ENCODE peak calls at places on chromosomes 12 and 14, in six cellular contexts. B is GM12891, F is breast epithelium, Z is stomach, N is K562, M is vagina. U is an unnamed sample.

GRCh38 chr14:88040141-88040540 is 35.2 kb downstream of the GPR65 start:
- DNase-seq in B (no peak), F (no peak), Z (no peak), N (no peak), M (no peak), U (no peak)

GRCh38 chr12:107079172-107080011 is 14.0 kb downstream of the CRY1 start:
- DNase-seq in B (no peak), F (no peak), Z (no peak), N (peak), M (no peak), U (no peak)

GRCh38 chr12:3421599-3421998 is 69.4 kb upstream of the PRMT8 start:
- DNase-seq in B (no peak), F (no peak), Z (no peak), N (no peak), M (no peak), U (no peak)

GRCh38 chr12:20620311-20620710 is 74.8 kb upstream of the SLCO1C1 start:
- DNase-seq in B (no peak), F (no peak), Z (no peak), N (no peak), M (no peak), U (no peak)

GRCh38 chr14:53147893-53148292 is 5.2 kb downstream of the DDHD1 start:
- DNase-seq in B (no peak), F (no peak), Z (no peak), N (no peak), M (no peak), U (no peak)

GRCh38 chr14:103521438-103521961 is 1.1 kb downstream of the CKB start:
- DNase-seq in B (no peak), F (no peak), Z (peak), N (peak), M (no peak), U (no peak)

GRCh38 chr12:119649202-119649808 is 18.6 kb upstream of the PRKAB1 start:
- DNase-seq in B (peak), F (no peak), Z (no peak), N (peak), M (no peak), U (peak)

GRCh38 chr12:39145175-39145999 is 240.0 kb upstream of the CPNE8 start:
- DNase-seq in B (peak), F (no peak), Z (peak), N (no peak), M (no peak), U (no peak)

GRCh38 chr12:62785941-62786559 is 148.9 kb downstream of the PPM1H start:
- DNase-seq in B (no peak), F (no peak), Z (no peak), N (peak), M (no peak), U (no peak)

GRCh38 chr12:124774054-124774461 is 89.6 kb downstream of the SCARB1 start:
- DNase-seq in B (peak), F (no peak), Z (no peak), N (no peak), M (no peak), U (no peak)

GRCh38 chr14:63204407-63205280 is at the start of gene RHOJ:
- DNase-seq in B (no peak), F (peak), Z (no peak), N (no peak), M (no peak), U (no peak)

GRCh38 chr12:18998343-18999270 is 130.9 kb upstream of the PLEKHA5 start:
- DNase-seq in B (no peak), F (peak), Z (no peak), N (no peak), M (no peak), U (no peak)

GRCh38 chr14:22837750-22838538 is 1.6 kb downstream of the MMP14 start:
- DNase-seq in B (no peak), F (no peak), Z (no peak), N (no peak), M (no peak), U (no peak)

GRCh38 chr12:75553865-75554555 is 42.6 kb upstream of the KRR1 start:
- DNase-seq in B (no peak), F (no peak), Z (no peak), N (no peak), M (no peak), U (no peak)

GRCh38 chr12:54622463-54623183 is 12.1 kb downstream of the LACRT start:
- DNase-seq in B (no peak), F (no peak), Z (no peak), N (no peak), M (no peak), U (no peak)

GRCh38 chr12:93742086-93742934 is 65.1 kb downstream of the CRADD start:
- DNase-seq in B (peak), F (peak), Z (peak), N (peak), M (no peak), U (peak)

GRCh38 chr12:109743076-109743910 is 29.7 kb downstream of the FAM222A start:
- DNase-seq in B (no peak), F (no peak), Z (peak), N (no peak), M (no peak), U (no peak)

GRCh38 chr14:58196198-58196597 is 3.8 kb upstream of the ACTR10 start:
- DNase-seq in B (no peak), F (no peak), Z (no peak), N (peak), M (no peak), U (no peak)

GRCh38 chr14:64562432-64562831 is 12.7 kb downstream of the PPP1R36 start:
- DNase-seq in B (no peak), F (no peak), Z (no peak), N (no peak), M (no peak), U (no peak)

GRCh38 chr14:75450381-75451276 is 22.8 kb downstream of the JDP2 start:
- DNase-seq in B (no peak), F (peak), Z (peak), N (no peak), M (no peak), U (no peak)

GRCh38 chr14:64569108-64570045 is 19.6 kb downstream of the PPP1R36 start:
- DNase-seq in B (no peak), F (peak), Z (peak), N (no peak), M (no peak), U (no peak)

GRCh38 chr12:68559246-68559645 is 51.5 kb upstream of the RAP1B start:
- DNase-seq in B (no peak), F (no peak), Z (no peak), N (peak), M (no peak), U (no peak)

GRCh38 chr14:70642313-70643235 is 858 bp downstream of the TTC9 start:
- DNase-seq in B (peak), F (no peak), Z (no peak), N (no peak), M (no peak), U (peak)

GRCh38 chr12:64824500-64825142 is at the start of gene TBC1D30:
- DNase-seq in B (peak), F (no peak), Z (no peak), N (no peak), M (no peak), U (peak)

GRCh38 chr12:121467638-121468403 is 67.9 kb downstream of the RNF34 start:
- DNase-seq in B (no peak), F (peak), Z (no peak), N (peak), M (no peak), U (no peak)
- TF ChIP-seq POLR2AphosphoS5 in B (no peak), F (no peak), Z (no peak), N (no peak), M (no peak), U (no peak)

DNA sequence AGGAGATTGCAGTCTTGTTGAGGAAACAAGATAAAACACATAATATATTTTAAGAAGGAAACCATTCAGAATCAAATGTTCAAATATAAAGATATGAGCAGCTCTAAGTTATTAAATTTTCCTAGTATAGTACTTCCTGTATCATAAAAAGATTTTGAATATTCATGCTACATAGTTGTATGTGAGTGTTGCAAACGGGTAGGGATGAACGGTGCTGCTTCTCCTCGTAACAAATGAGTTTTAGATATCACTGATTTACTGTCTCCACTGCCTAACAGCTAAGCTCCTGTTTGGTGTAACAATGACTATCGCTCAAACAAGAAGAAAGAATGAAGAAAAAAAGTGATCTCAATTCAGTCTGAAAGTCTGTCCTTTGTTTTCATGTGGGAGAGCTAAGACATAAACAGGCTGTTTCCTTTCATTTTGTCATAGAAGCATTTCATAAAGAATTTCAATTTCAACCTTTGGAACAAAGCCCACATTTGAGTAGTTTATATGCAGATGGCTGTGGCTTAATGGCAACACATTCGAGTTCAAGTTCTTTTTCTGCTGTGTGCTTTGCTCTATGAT is 26.1 kb upstream of the RTRAF start:
- DNase-seq in B (no peak), F (no peak), Z (no peak), N (no peak), M (no peak), U (no peak)
- TF ChIP-seq POLR2AphosphoS5 in B (no peak), F (no peak), Z (no peak), N (no peak), M (no peak), U (no peak)

DNA sequence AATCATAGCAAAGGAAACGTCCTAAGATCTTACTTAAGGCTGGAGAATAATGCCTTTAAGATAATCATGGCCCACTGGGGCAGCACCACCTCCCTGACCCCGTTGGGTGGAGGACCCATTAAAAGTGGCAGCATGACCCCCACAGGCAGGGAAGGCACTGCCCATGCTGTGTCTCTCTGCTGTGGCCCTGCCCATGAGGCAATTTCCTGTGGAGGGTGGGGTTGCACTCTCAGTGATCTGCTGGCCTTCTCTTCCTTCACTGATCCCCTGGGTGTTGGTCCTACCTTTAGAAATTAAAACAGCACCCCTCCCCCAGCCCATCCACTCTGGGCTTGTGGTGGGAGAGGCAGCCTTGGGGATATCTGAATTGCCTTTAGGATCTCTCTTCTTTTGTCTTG is 17.3 kb downstream of the KLRK1 start:
- DNase-seq in B (no peak), F (no peak), Z (no peak), N (no peak), M (no peak), U (no peak)
- TF ChIP-seq POLR2AphosphoS5 in B (no peak), F (no peak), Z (no peak), N (no peak), M (no peak), U (no peak)

DNA sequence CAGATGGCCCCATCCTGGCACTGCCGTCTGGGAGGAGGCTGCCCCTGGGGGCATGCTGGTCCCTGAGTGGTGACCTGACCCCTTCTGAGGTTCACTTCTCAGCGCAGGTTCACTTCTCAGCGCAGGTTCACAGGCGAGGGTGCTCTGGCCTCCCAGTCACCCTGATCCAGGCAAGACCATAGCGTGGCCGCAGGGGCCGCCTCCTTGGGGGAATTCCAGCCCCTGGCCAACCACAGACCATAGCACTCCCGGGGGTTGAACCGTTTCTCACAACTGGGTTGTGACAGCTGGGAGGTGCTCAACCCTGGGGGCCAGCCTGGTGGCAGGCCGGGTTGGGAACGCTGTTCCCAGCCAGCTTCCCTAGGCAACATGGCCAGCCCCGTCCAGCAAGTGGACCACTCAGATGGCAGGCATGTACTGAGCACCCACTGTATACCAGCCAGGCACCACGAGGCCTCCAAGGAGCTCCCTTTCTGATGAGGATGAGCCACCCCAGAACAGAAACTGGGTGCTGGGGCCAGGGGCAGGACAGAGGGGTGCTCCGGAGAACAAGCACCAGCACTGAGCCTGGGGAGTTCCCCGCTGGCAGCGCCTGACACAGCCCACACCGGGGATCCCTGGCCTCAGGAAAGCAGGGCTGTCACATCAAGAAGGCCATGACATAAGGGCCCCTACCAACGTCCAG is 28.3 kb upstream of the ZFP36L1 start:
- DNase-seq in B (no peak), F (peak), Z (no peak), N (no peak), M (no peak), U (no peak)
- TF ChIP-seq POLR2AphosphoS5 in B (no peak), F (no peak), Z (no peak), N (no peak), M (no peak), U (no peak)

GRCh38 chr14:89658977-89659670 is 242.1 kb upstream of the FOXN3 start:
- DNase-seq in B (no peak), F (no peak), Z (no peak), N (no peak), M (no peak), U (no peak)

GRCh38 chr14:89657014-89657413 is 240.0 kb upstream of the FOXN3 start:
- DNase-seq in B (no peak), F (no peak), Z (no peak), N (no peak), M (no peak), U (no peak)

GRCh38 chr14:89665262-89665661 is 248.2 kb upstream of the FOXN3 start:
- DNase-seq in B (no peak), F (no peak), Z (no peak), N (no peak), M (no peak), U (no peak)

GRCh38 chr14:89661392-89661791 is 244.4 kb upstream of the FOXN3 start:
- DNase-seq in B (no peak), F (no peak), Z (no peak), N (no peak), M (no peak), U (no peak)

GRCh38 chr14:89660183-89660582 is 243.2 kb upstream of the FOXN3 start:
- DNase-seq in B (no peak), F (no peak), Z (no peak), N (no peak), M (no peak), U (no peak)
- TF ChIP-seq POLR2AphosphoS5 in B (no peak), F (no peak), Z (no peak), N (no peak), M (no peak), U (no peak)

GRCh38 chr12:6644903-6645302 is 2.3 kb downstream of the ACRBP start:
- DNase-seq in B (no peak), F (no peak), Z (no peak), N (no peak), M (no peak), U (no peak)

GRCh38 chr12:6643569-6644256 is 3.5 kb downstream of the ACRBP start:
- DNase-seq in B (no peak), F (no peak), Z (no peak), N (no peak), M (no peak), U (no peak)

GRCh38 chr12:6647083-6647604 is at the start of gene ACRBP:
- DNase-seq in B (no peak), F (peak), Z (peak), N (no peak), M (no peak), U (peak)

GRCh38 chr12:6646276-6647082 is 753 bp downstream of the ACRBP start:
- DNase-seq in B (no peak), F (no peak), Z (no peak), N (no peak), M (no peak), U (no peak)

DNA sequence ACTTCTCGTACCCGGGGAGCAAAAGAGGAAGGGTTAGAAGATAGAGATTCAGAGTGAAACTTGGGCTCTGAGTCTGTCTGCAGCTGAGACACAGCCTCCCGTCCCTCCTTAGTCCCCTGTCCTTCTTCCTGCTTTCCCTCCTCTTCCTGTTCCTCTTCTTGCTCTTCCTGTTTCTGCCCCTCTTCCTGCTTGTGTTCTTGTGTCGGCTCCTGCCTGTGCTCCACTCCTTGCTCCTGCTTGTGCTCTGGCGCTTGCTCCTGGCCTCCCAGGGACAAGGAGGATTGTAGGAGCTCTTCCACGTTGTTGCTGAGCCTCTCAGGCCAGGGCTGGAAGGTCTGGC is 3.0 kb downstream of the ACRBP start:
- DNase-seq in B (no peak), F (no peak), Z (no peak), N (no peak), M (no peak), U (no peak)
- TF ChIP-seq POLR2AphosphoS5 in B (no peak), F (no peak), Z (no peak), N (no peak), M (no peak), U (no peak)

DNA sequence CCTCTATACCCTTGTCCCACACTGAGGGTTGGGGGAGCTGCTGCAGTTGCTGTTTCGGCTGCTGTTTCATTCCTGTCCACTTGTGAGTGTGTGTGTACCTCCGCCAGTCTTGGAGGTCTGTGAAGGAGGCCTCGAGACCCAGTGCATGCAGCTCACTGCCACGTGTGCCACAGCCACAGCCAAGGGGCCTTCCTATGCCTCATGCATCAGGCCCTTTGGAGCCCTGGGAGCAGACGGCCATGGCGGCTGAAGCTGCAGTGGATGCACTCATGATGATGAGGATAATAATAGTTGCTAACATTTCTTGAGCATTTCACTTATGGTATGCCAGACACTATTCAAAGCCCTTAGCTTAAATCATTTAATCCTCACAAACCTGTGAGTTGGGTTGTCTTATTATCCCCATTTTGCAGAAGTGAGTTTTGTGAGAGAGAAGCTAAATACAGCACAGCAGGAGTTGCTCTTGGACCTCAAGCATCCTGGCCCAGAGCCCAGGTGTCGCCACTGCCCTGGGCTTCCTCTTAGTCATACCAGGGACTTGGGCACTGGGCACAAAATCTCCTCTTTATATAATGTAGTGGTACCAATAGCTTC is 156.6 kb downstream of the PRKCH start:
- DNase-seq in B (no peak), F (peak), Z (peak), N (no peak), M (no peak), U (no peak)
- TF ChIP-seq POLR2AphosphoS5 in B (no peak), F (no peak), Z (no peak), N (no peak), M (peak), U (no peak)

DNA sequence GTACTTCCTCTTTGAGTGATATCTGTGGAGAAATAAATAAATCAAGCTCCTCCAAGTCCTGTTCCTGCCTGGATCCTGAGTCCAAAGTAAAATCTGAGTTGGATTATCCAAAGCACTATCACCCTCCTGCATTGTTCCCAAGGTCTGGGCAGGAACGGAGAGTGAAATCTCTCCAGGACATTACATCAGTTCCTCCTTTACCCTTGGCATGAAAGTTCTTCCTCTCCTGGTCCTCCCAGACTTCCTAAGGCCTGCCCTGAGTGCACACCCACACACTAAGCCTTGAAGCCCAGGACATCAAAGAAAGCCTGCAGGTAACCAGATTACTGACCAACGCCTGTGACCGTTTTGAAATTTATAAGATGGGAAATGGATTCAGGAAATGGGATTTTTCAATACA is 206.8 kb upstream of the BCL2L14 start:
- DNase-seq in B (no peak), F (no peak), Z (no peak), N (no peak), M (no peak), U (no peak)
- TF ChIP-seq POLR2AphosphoS5 in B (no peak), F (no peak), Z (peak), N (no peak), M (peak), U (no peak)

DNA sequence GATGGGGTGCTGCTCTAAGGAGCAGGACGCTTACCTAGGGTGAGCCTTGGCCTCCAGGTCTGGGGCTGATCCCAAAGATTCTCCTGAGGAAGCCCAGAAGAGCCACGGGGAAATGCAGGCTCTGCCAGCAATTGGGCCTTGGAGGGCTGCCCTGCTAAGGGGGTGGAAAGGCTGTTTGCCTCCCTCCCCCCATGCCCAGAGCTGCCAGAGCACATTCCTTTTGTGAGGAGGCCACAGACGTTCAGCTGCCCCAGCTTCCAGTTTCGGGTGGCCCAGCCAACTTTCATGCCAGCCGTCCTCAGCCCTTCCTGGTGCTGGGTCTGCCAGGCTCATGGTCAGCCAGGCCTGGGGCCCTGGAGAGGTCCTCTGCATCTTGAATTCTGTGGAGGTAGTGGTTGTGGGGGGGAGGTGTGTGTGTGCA is 16.0 kb downstream of the KRT7 start:
- DNase-seq in B (no peak), F (peak), Z (peak), N (no peak), M (no peak), U (no peak)
- TF ChIP-seq POLR2AphosphoS5 in B (no peak), F (peak), Z (no peak), N (no peak), M (no peak), U (no peak)

U was measured in GM12892.